ENCODE peak calls at places on chromosomes 11 and 22, in seven cellular contexts. L, B, F, N, T, P and A are unnamed samples.

GRCh38 chr11:7514099-7514725 is 413 bp downstream of the PPFIBP2 start:
- DNase-seq in L (peak), B (no peak), F (no peak), N (no peak), T (no peak), P (no peak), A (no peak)

GRCh38 chr11:26762089-26762488 is 40.2 kb upstream of the SLC5A12 start:
- DNase-seq in L (no peak), B (no peak), F (no peak), N (no peak), T (no peak), P (no peak), A (no peak)

GRCh38 chr11:45237666-45238348 is 48.3 kb downstream of the SYT13 start:
- DNase-seq in L (no peak), B (no peak), F (no peak), N (no peak), T (no peak), P (no peak), A (no peak)

GRCh38 chr11:104830080-104830479 is 68.2 kb downstream of the CASP12 start:
- DNase-seq in L (no peak), B (no peak), F (peak), N (no peak), T (no peak), P (no peak), A (no peak)

GRCh38 chr11:126718319-126718718 is 282.3 kb downstream of the KIRREL3 start:
- DNase-seq in L (no peak), B (no peak), F (no peak), N (no peak), T (no peak), P (no peak), A (no peak)

GRCh38 chr11:43996318-43996717 is 51.5 kb upstream of the ACCSL start:
- DNase-seq in L (no peak), B (no peak), F (no peak), N (no peak), T (no peak), P (no peak), A (no peak)

GRCh38 chr11:2711161-2711560 is 11.4 kb upstream of the KCNQ1OT1 start:
- DNase-seq in L (no peak), B (no peak), F (no peak), N (no peak), T (no peak), P (no peak), A (no peak)

GRCh38 chr11:123110397-123110796 is 48.5 kb upstream of the HSPA8 start:
- DNase-seq in L (no peak), B (no peak), F (no peak), N (no peak), T (no peak), P (no peak), A (no peak)

GRCh38 chr22:24496661-24497060 is 1.5 kb downstream of the UPB1 start:
- DNase-seq in L (no peak), B (no peak), F (no peak), N (no peak), T (no peak), P (no peak), A (no peak)

GRCh38 chr11:46920709-46921108 is 2.4 kb upstream of the LRP4 start:
- DNase-seq in L (no peak), B (no peak), F (peak), N (no peak), T (no peak), P (no peak), A (no peak)

GRCh38 chr11:73982595-73982989 is at the start of gene UCP2:
- DNase-seq in L (peak), B (peak), F (peak), N (peak), T (peak), P (peak), A (peak)

GRCh38 chr22:50530280-50530856 is 556 bp upstream of the TYMP start:
- DNase-seq in L (no peak), B (peak), F (no peak), N (no peak), T (peak), P (no peak), A (no peak)

GRCh38 chr22:38868886-38869381 is 3.1 kb downstream of the CBX6 start:
- DNase-seq in L (peak), B (peak), F (peak), N (peak), T (peak), P (peak), A (peak)

GRCh38 chr11:28763876-28764275 is 655.7 kb downstream of the METTL15 start:
- DNase-seq in L (no peak), B (no peak), F (no peak), N (no peak), T (no peak), P (no peak), A (no peak)

GRCh38 chr11:27697679-27698275 is 2.5 kb downstream of the BDNF start:
- DNase-seq in L (no peak), B (no peak), F (no peak), N (no peak), T (no peak), P (no peak), A (no peak)

GRCh38 chr22:27108425-27109114 is 451.2 kb downstream of the MIAT start:
- DNase-seq in L (no peak), B (no peak), F (no peak), N (no peak), T (no peak), P (no peak), A (no peak)

GRCh38 chr11:96508861-96509260 is 119.0 kb downstream of the JRKL start:
- DNase-seq in L (no peak), B (no peak), F (no peak), N (no peak), T (no peak), P (no peak), A (no peak)

GRCh38 chr22:32079110-32080089 is 36.3 kb downstream of the SLC5A1 start:
- DNase-seq in L (no peak), B (no peak), F (peak), N (no peak), T (no peak), P (no peak), A (no peak)

GRCh38 chr22:43392385-43392989 is 19.3 kb upstream of the MPPED1 start:
- DNase-seq in L (no peak), B (no peak), F (no peak), N (no peak), T (no peak), P (no peak), A (no peak)

GRCh38 chr11:130832571-130833432 is 83.5 kb downstream of the SNX19 start:
- DNase-seq in L (no peak), B (no peak), F (peak), N (no peak), T (no peak), P (no peak), A (no peak)

GRCh38 chr11:4146070-4146764 is 51.6 kb downstream of the RRM1 start:
- DNase-seq in L (no peak), B (no peak), F (no peak), N (no peak), T (no peak), P (no peak), A (no peak)

GRCh38 chr11:133919330-133920108 is 37.2 kb downstream of the IGSF9B start:
- DNase-seq in L (no peak), B (no peak), F (no peak), N (no peak), T (no peak), P (no peak), A (no peak)

GRCh38 chr11:47766363-47767227 is 546 bp downstream of the FNBP4 start:
- DNase-seq in L (peak), B (peak), F (peak), N (peak), T (peak), P (peak), A (peak)

GRCh38 chr11:61930936-61931335 is 13.6 kb upstream of the RAB3IL1 start:
- DNase-seq in L (no peak), B (no peak), F (no peak), N (no peak), T (no peak), P (no peak), A (no peak)

GRCh38 chr22:37187552-37187890 is 526 bp downstream of the C1QTNF6 start:
- DNase-seq in L (no peak), B (no peak), F (peak), N (no peak), T (no peak), P (no peak), A (no peak)

GRCh38 chr22:31345331-31346254 is 553 bp downstream of the PATZ1 start:
- DNase-seq in L (peak), B (peak), F (peak), N (peak), T (peak), P (peak), A (peak)

GRCh38 chr11:111939836-111940604 is 2.9 kb downstream of the DIXDC1 start:
- DNase-seq in L (no peak), B (no peak), F (no peak), N (no peak), T (no peak), P (no peak), A (no peak)

GRCh38 chr11:131894615-131895544 is 524.5 kb downstream of the NTM start:
- DNase-seq in L (no peak), B (no peak), F (no peak), N (no peak), T (no peak), P (no peak), A (no peak)

GRCh38 chr11:19679952-19680823 is 32.4 kb upstream of the NAV2 start:
- DNase-seq in L (no peak), B (no peak), F (peak), N (no peak), T (no peak), P (no peak), A (no peak)

GRCh38 chr11:64858467-64859401 is 14.3 kb upstream of the CDC42BPG start:
- DNase-seq in L (peak), B (peak), F (no peak), N (no peak), T (no peak), P (peak), A (peak)

GRCh38 chr11:108973402-108974119 is 308.7 kb downstream of the DDX10 start:
- DNase-seq in L (no peak), B (no peak), F (peak), N (no peak), T (no peak), P (no peak), A (no peak)

GRCh38 chr11:103078710-103079109 is 13.2 kb downstream of the DCUN1D5 start:
- DNase-seq in L (no peak), B (no peak), F (no peak), N (no peak), T (no peak), P (no peak), A (no peak)

GRCh38 chr11:116078101-116078561 is 573.9 kb upstream of the CADM1 start:
- DNase-seq in L (no peak), B (no peak), F (peak), N (peak), T (no peak), P (no peak), A (no peak)

GRCh38 chr11:68008381-68009337 is 1.5 kb upstream of the ALDH3B1 start:
- DNase-seq in L (no peak), B (no peak), F (no peak), N (peak), T (no peak), P (no peak), A (no peak)

GRCh38 chr11:27421819-27422494 is 50.6 kb downstream of the LGR4 start:
- DNase-seq in L (no peak), B (no peak), F (no peak), N (no peak), T (no peak), P (no peak), A (no peak)

GRCh38 chr22:40385041-40385782 is 14.8 kb downstream of the SGSM3 start:
- DNase-seq in L (no peak), B (no peak), F (peak), N (no peak), T (no peak), P (no peak), A (no peak)

GRCh38 chr11:2472428-2473186 is 27.8 kb downstream of the KCNQ1 start:
- DNase-seq in L (no peak), B (no peak), F (no peak), N (no peak), T (no peak), P (no peak), A (no peak)

GRCh38 chr11:8886332-8886731 is 24.7 kb upstream of the AKIP1 start:
- DNase-seq in L (no peak), B (no peak), F (no peak), N (no peak), T (no peak), P (no peak), A (no peak)

GRCh38 chr11:105598371-105598770 is 11.5 kb upstream of the GRIA4 start:
- DNase-seq in L (no peak), B (no peak), F (no peak), N (no peak), T (no peak), P (no peak), A (no peak)